ENCODE peak calls at places on chromosomes 4 and X, in nine cellular contexts. F is IMR-90, E is PC-3, A is MM.1S, O is keratinocyte, N is neuronal stem cell, V is HCT116, W is endodermal cell, H is GM23248. I is an unnamed sample.

GRCh38 chrX:37817176-37817575 is 30.2 kb downstream of the DYNLT3 start:
- DNase-seq in F (no peak), E (no peak), A (no peak), O (no peak), N (no peak), V (no peak), W (no peak), H (no peak), I (no peak)

GRCh38 chr4:8911311-8912088 is 39.9 kb upstream of the HMX1 start:
- DNase-seq in F (no peak), E (no peak), A (no peak), O (no peak), N (no peak), V (no peak), W (peak; percentile 45), H (peak; percentile 87), I (peak; percentile 8)

GRCh38 chr4:68498413-68499007 is 51.2 kb downstream of the TMPRSS11E start:
- DNase-seq in F (peak; percentile 62), E (peak; percentile 84), A (peak; percentile 80), O (peak; percentile 42), N (peak; percentile 50), V (peak; percentile 53), W (peak; percentile 86), H (peak; percentile 72), I (peak; percentile 76)

GRCh38 chr4:1480720-1481119 is 74.5 kb upstream of the NKX1-1 start:
- DNase-seq in F (no peak), E (no peak), A (no peak), O (no peak), N (no peak), V (no peak), W (no peak), H (no peak), I (no peak)

GRCh38 chr4:1449833-1450741 is 43.8 kb upstream of the NKX1-1 start:
- DNase-seq in F (no peak), E (no peak), A (no peak), O (no peak), N (no peak), V (no peak), W (no peak), H (no peak), I (no peak)

GRCh38 chr4:25723409-25723808 is 67.8 kb downstream of the SLC34A2 start:
- DNase-seq in F (peak; percentile 32), E (no peak), A (no peak), O (no peak), N (no peak), V (no peak), W (no peak), H (no peak), I (no peak)

GRCh38 chrX:54473993-54474859 is 21.8 kb downstream of the FGD1 start:
- DNase-seq in F (no peak), E (peak; percentile 80), A (no peak), O (peak; percentile 38), N (no peak), V (no peak), W (no peak), H (peak; percentile 24), I (no peak)

GRCh38 chrX:152646961-152647360 is 9.3 kb downstream of the GABRQ start:
- DNase-seq in F (no peak), E (no peak), A (no peak), O (no peak), N (no peak), V (no peak), W (no peak), H (no peak), I (no peak)

GRCh38 chr4:164779811-164780216 is 25.9 kb downstream of the SMIM31 start:
- DNase-seq in F (peak; percentile 31), E (peak; percentile 48), A (peak; percentile 57), O (no peak), N (peak; percentile 43), V (peak; percentile 41), W (peak; percentile 85), H (peak; percentile 80), I (peak; percentile 26)

GRCh38 chr4:133921280-133922195 is 280.1 kb downstream of the PABPC4L start:
- DNase-seq in F (peak; percentile 34), E (peak; percentile 10), A (no peak), O (no peak), N (no peak), V (no peak), W (peak; percentile 54), H (peak; percentile 32), I (no peak)

GRCh38 chr4:123478859-123479345 is 82.3 kb downstream of the SPRY1 start:
- DNase-seq in F (peak; percentile 49), E (peak; percentile 87), A (no peak), O (no peak), N (no peak), V (peak; percentile 64), W (no peak), H (no peak), I (peak; percentile 38)

GRCh38 chr4:10761903-10762302 is 77.3 kb upstream of the CLNK start:
- DNase-seq in F (peak; percentile 62), E (no peak), A (no peak), O (no peak), N (no peak), V (no peak), W (no peak), H (peak; percentile 53), I (no peak)

GRCh38 chr4:76240236-76240635 is 11.3 kb upstream of the FAM47E start:
- DNase-seq in F (no peak), E (no peak), A (no peak), O (no peak), N (no peak), V (no peak), W (no peak), H (no peak), I (no peak)

GRCh38 chrX:138886769-138887168 is 175.3 kb upstream of the FGF13 start:
- DNase-seq in F (no peak), E (peak; percentile 94), A (no peak), O (no peak), N (no peak), V (no peak), W (no peak), H (peak; percentile 12), I (no peak)

GRCh38 chr4:187046471-187046870 is 322.8 kb upstream of the FAT1 start:
- DNase-seq in F (no peak), E (no peak), A (no peak), O (no peak), N (no peak), V (no peak), W (no peak), H (no peak), I (no peak)

GRCh38 chrX:109826954-109827708 is 94.1 kb upstream of the ACSL4 start:
- DNase-seq in F (peak; percentile 89), E (peak; percentile 68), A (no peak), O (no peak), N (no peak), V (no peak), W (no peak), H (peak; percentile 81), I (no peak)

GRCh38 chr4:153618831-153619230 is 65.2 kb upstream of the TLR2 start:
- DNase-seq in F (peak; percentile 13), E (no peak), A (no peak), O (no peak), N (no peak), V (no peak), W (peak; percentile 50), H (no peak), I (no peak)

GRCh38 chrX:39613997-39614679 is 483.6 kb downstream of the BCOR start:
- DNase-seq in F (no peak), E (no peak), A (peak; percentile 92), O (no peak), N (no peak), V (no peak), W (peak; percentile 79), H (no peak), I (no peak)

GRCh38 chr4:7266525-7267292 is 74.4 kb downstream of the SORCS2 start:
- DNase-seq in F (peak; percentile 92), E (peak; percentile 90), A (no peak), O (peak; percentile 74), N (no peak), V (peak; percentile 32), W (peak; percentile 89), H (peak; percentile 96), I (no peak)

GRCh38 chrX:34654939-34655338 is 2.1 kb downstream of the TMEM47 start:
- DNase-seq in F (no peak), E (no peak), A (no peak), O (no peak), N (no peak), V (no peak), W (no peak), H (peak; percentile 26), I (no peak)
- H3K9ac ChIP-seq in F (peak overlapping the region; percentile 86), E (no peak overlapping the region), A (no peak overlapping the region), O (no peak overlapping the region), N (no peak overlapping the region), V (no peak overlapping the region), W (peak overlapping the region; percentile 57), H (peak overlapping the region; percentile 85), I (no peak overlapping the region)

DNA sequence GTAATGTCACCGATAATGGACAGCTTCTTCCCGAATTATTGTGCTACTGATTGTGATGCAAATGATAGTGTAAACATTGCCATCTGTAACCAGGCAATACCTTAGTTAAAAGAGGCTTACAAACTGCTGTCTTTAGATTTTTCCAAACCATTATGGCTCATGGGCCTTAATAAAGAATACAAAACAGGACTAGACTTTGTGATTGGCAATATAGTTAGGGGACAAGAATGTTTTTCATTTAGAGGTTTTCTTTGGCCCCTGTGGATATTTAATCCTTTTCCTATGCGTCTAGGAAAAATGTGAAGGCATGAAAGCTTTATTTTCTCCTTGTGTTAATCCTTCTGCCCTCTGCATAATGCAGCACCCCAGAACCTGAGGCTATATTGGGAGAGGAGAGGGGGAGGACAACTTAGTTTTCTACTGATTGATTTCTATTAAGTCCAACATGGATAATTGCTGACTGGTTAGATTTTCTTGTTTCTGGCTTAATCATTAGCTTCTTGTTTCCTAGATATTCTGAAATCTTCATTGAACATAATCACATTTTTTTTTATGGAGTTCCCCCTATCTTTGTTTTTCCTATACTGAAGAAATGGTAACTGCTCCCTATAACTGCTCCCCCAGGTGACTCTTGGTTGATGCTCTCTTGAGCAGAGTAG is 1.9 kb downstream of the PRPS1 start:
- DNase-seq in F (no peak), E (no peak), A (no peak), O (no peak), N (no peak), V (no peak), W (no peak), H (no peak), I (no peak)
- H3K9ac ChIP-seq in F (peak overlapping the region; percentile 15), E (peak overlapping the region; percentile 90), A (peak overlapping the region; percentile 79), O (no peak overlapping the region), N (no peak overlapping the region), V (peak overlapping the region; percentile 81), W (peak overlapping the region; percentile 20), H (peak overlapping the region; percentile 89), I (no peak overlapping the region)

GRCh38 chr4:71147261-71147660 is 153.8 kb downstream of the DCK start:
- DNase-seq in F (peak; percentile 45), E (peak; percentile 26), A (no peak), O (no peak), N (no peak), V (no peak), W (no peak), H (peak; percentile 56), I (no peak)

GRCh38 chr4:71151054-71151453 is 157.6 kb downstream of the DCK start:
- DNase-seq in F (peak; percentile 19), E (peak; percentile 93), A (no peak), O (no peak), N (no peak), V (no peak), W (no peak), H (peak; percentile 24), I (no peak)

GRCh38 chr4:71148545-71148944 is 155.1 kb downstream of the DCK start:
- DNase-seq in F (no peak), E (no peak), A (no peak), O (no peak), N (no peak), V (no peak), W (no peak), H (no peak), I (no peak)
- H3K9ac ChIP-seq in F (no peak overlapping the region), E (no peak overlapping the region), A (no peak overlapping the region), O (no peak overlapping the region), N (no peak overlapping the region), V (no peak overlapping the region), W (no peak overlapping the region), H (no peak overlapping the region), I (no peak overlapping the region)

GRCh38 chr4:168884251-168885124 is 125.6 kb downstream of the CBR4 start:
- DNase-seq in F (no peak), E (no peak), A (no peak), O (no peak), N (no peak), V (no peak), W (no peak), H (no peak), I (no peak)
- H3K9ac ChIP-seq in F (no peak overlapping the region), E (no peak overlapping the region), A (no peak overlapping the region), O (no peak overlapping the region), N (no peak overlapping the region), V (no peak overlapping the region), W (no peak overlapping the region), H (no peak overlapping the region), I (no peak overlapping the region)

I was measured in colonic mucosa.